ENCODE peak calls at places on chromosomes 13 and 19, in eight cellular contexts. P is IMR-90; F is stimulated activated CD8-positive, alpha-beta memory T cell treated with anti-CD3 and anti-CD28 coated beads, Interleukin-2, amount 100 ng/mL, for 48 hours; M is fibroblast of the conjunctiva; E is psoas muscle; W is activated CD8-positive, alpha-beta memory T cell treated with anti-CD3 and anti-CD28 coated beads for 1 hour; Z is A172; X is RCC 7860. D is an unnamed sample.

GRCh38 chr19:35903550-35904179 is 1.3 kb downstream of the HCST start:
- DNase-seq in Z (no peak), M (no peak), X (peak), W (peak), P (peak), F (peak), E (peak), D (peak)

GRCh38 chr13:60137911-60138570 is 25.7 kb downstream of the DIAPH3 start:
- DNase-seq in W (no peak), F (no peak), M (no peak), P (no peak), Z (no peak), X (no peak), E (no peak), D (no peak)

GRCh38 chr13:108494991-108495661 is 134.3 kb upstream of the MYO16 start:
- DNase-seq in P (no peak), M (no peak), W (no peak), Z (no peak), E (no peak), X (no peak), F (no peak), D (no peak)

GRCh38 chr13:102289606-102290005 is 112.2 kb downstream of the FGF14 start:
- DNase-seq in M (no peak), Z (no peak), F (no peak), E (no peak), W (no peak), X (no peak), P (peak), D (no peak)

GRCh38 chr13:32019612-32020233 is 11.9 kb upstream of the FRY start:
- DNase-seq in Z (peak), E (no peak), X (peak), F (peak), M (peak), P (peak), W (no peak), D (peak)

GRCh38 chr19:19627716-19628498 is at the start of gene LPAR2:
- DNase-seq in Z (no peak), X (no peak), E (no peak), F (peak), P (no peak), W (peak), M (no peak), D (no peak)

GRCh38 chr13:49711218-49711863 is 20.1 kb upstream of the EBPL start:
- DNase-seq in M (peak), Z (no peak), P (peak), E (no peak), F (no peak), X (no peak), W (no peak), D (peak)

GRCh38 chr13:44667950-44668349 is 91.8 kb upstream of the TSC22D1 start:
- DNase-seq in X (peak), Z (peak), P (peak), W (no peak), F (no peak), M (peak), E (no peak), D (peak)

GRCh38 chr19:33770107-33770506 is 26.6 kb upstream of the KCTD15 start:
- DNase-seq in E (no peak), X (no peak), W (no peak), M (no peak), F (no peak), P (no peak), Z (no peak), D (no peak)

GRCh38 chr13:84645196-84646071 is 763.2 kb upstream of the SLITRK1 start:
- DNase-seq in W (no peak), F (no peak), M (no peak), X (no peak), E (no peak), Z (no peak), P (peak), D (peak)

GRCh38 chr19:7213628-7214328 is 80.4 kb downstream of the INSR start:
- DNase-seq in P (no peak), Z (no peak), M (no peak), F (no peak), X (no peak), W (no peak), E (no peak), D (no peak)

GRCh38 chr13:100214886-100215285 is 126.0 kb downstream of the PCCA start:
- DNase-seq in Z (peak), W (no peak), E (no peak), M (peak), X (peak), P (peak), F (no peak), D (peak)

GRCh38 chr13:32168136-32168535 is 136.6 kb downstream of the FRY start:
- DNase-seq in W (no peak), F (no peak), E (no peak), X (no peak), M (no peak), Z (no peak), P (no peak), D (no peak)

GRCh38 chr19:2578391-2578826 is 102.5 kb downstream of the GADD45B start:
- DNase-seq in F (no peak), W (no peak), X (peak), M (no peak), E (no peak), P (peak), Z (peak), D (peak)

GRCh38 chr19:3359850-3360493 is 6.4 kb upstream of the NFIC start:
- DNase-seq in M (no peak), Z (no peak), W (no peak), E (no peak), P (no peak), X (no peak), F (no peak), D (no peak)

GRCh38 chr19:57754091-57754673 is 7.6 kb downstream of the ZNF776 start:
- DNase-seq in W (no peak), F (no peak), P (no peak), M (no peak), Z (no peak), X (no peak), E (no peak), D (no peak)

GRCh38 chr13:30088312-30088855 is 219.0 kb downstream of the KATNAL1 start:
- DNase-seq in M (no peak), Z (no peak), F (no peak), P (peak), X (no peak), W (no peak), E (no peak), D (no peak)

GRCh38 chr13:106851251-106851650 is 283.3 kb upstream of the ARGLU1 start:
- DNase-seq in E (no peak), P (peak), M (no peak), F (no peak), W (no peak), X (no peak), Z (peak), D (no peak)

GRCh38 chr19:2552859-2553258 is 76.9 kb downstream of the GADD45B start:
- DNase-seq in M (no peak), E (no peak), X (no peak), Z (peak), P (no peak), W (peak), F (peak), D (no peak)

GRCh38 chr13:112226320-112227002 is 149.7 kb upstream of the SPACA7 start:
- DNase-seq in W (no peak), Z (no peak), E (no peak), M (no peak), F (no peak), P (no peak), X (no peak), D (no peak)

GRCh38 chr19:898663-899062 is 5.4 kb downstream of the RNU6-9 start:
- DNase-seq in Z (no peak), X (no peak), M (no peak), W (no peak), P (no peak), E (no peak), F (no peak), D (no peak)

GRCh38 chr19:10852098-10852800 is 4.0 kb downstream of the C19orf38 start:
- DNase-seq in W (no peak), P (peak), X (peak), M (peak), E (no peak), F (no peak), Z (peak), D (peak)

GRCh38 chr13:113968463-113969310 is 5.2 kb downstream of the C13orf46 start:
- DNase-seq in F (no peak), M (no peak), Z (no peak), P (no peak), E (peak), X (no peak), W (no peak), D (no peak)

GRCh38 chr13:23608704-23609413 is 38.6 kb downstream of the TNFRSF19 start:
- DNase-seq in E (peak), Z (peak), P (peak), F (no peak), M (no peak), W (no peak), X (no peak), D (peak)

GRCh38 chr19:22784051-22784450 is at the start of gene ZNF99:
- DNase-seq in X (no peak), Z (no peak), M (no peak), W (no peak), E (peak), F (no peak), P (no peak), D (no peak)

GRCh38 chr19:2744113-2744512 is 4.3 kb upstream of the SLC39A3 start:
- DNase-seq in W (no peak), P (no peak), X (no peak), F (no peak), E (no peak), M (no peak), Z (no peak), D (no peak)

GRCh38 chr19:47765522-47766358 is 12.8 kb upstream of the SELENOW start:
- DNase-seq in P (peak), X (no peak), F (peak), M (no peak), E (peak), W (no peak), Z (no peak), D (peak)

GRCh38 chr19:44111910-44112463 is 1.2 kb upstream of the ZNF225 start:
- DNase-seq in Z (peak), M (peak), E (no peak), P (peak), X (no peak), W (no peak), F (no peak), D (peak)

GRCh38 chr13:84641491-84641890 is 759.2 kb upstream of the SLITRK1 start:
- DNase-seq in E (no peak), P (peak), F (no peak), Z (no peak), X (peak), W (no peak), M (no peak), D (peak)

GRCh38 chr13:69077267-69077666 is 1030.4 kb upstream of the ATXN8OS start:
- DNase-seq in P (no peak), W (no peak), Z (no peak), F (no peak), M (no peak), E (no peak), X (no peak), D (no peak)

GRCh38 chr19:14494910-14495677 is 833 bp downstream of the GIPC1 start:
- DNase-seq in P (no peak), Z (no peak), M (no peak), F (no peak), X (no peak), E (no peak), W (no peak), D (no peak)

GRCh38 chr19:46786236-46787039 is 2.0 kb downstream of the SLC1A5 start:
- DNase-seq in F (peak), Z (peak), X (peak), P (peak), W (peak), M (peak), E (peak), D (peak)

GRCh38 chr19:53867225-53868090 is at the start of gene MYADM:
- DNase-seq in X (peak), P (peak), F (peak), M (peak), W (peak), E (peak), Z (peak), D (peak)

GRCh38 chr13:40230833-40231266 is 435.6 kb downstream of the FOXO1 start:
- DNase-seq in W (no peak), E (no peak), M (no peak), P (no peak), Z (peak), X (peak), F (no peak), D (no peak)

GRCh38 chr19:16369664-16370576 is 45.3 kb downstream of the KLF2 start:
- DNase-seq in F (peak), M (no peak), X (no peak), P (no peak), Z (no peak), E (no peak), W (peak), D (no peak)

D was measured in AG10803.